ENCODE peak calls at places on chromosomes 16 and 17, in five cellular contexts. P, I, R, O and S are unnamed samples.

GRCh38 chr17:16406742-16407674 is 8.4 kb upstream of the TRPV2 start:
- DNase-seq in P (peak), I (no peak), R (peak), O (no peak), S (no peak)

GRCh38 chr17:13182854-13183253 is 165.0 kb upstream of the ELAC2 start:
- DNase-seq in P (no peak), I (no peak), R (peak), O (no peak), S (no peak)

GRCh38 chr17:61809816-61810392 is 53.4 kb downstream of the BRIP1 start:
- DNase-seq in P (no peak), I (no peak), R (no peak), O (no peak), S (no peak)

GRCh38 chr16:70470927-70471341 is 16.5 kb downstream of the FCSK start:
- DNase-seq in P (peak), I (peak), R (peak), O (peak), S (no peak)

GRCh38 chr16:54645328-54645727 is 285.3 kb upstream of the IRX5 start:
- DNase-seq in P (no peak), I (no peak), R (no peak), O (peak), S (no peak)

GRCh38 chr17:60077672-60078519 is 825 bp downstream of the HEATR6 start:
- DNase-seq in P (no peak), I (no peak), R (no peak), O (no peak), S (no peak)

GRCh38 chr17:5526821-5527598 is 40.6 kb downstream of the MIS12 start:
- DNase-seq in P (peak), I (no peak), R (peak), O (no peak), S (no peak)

GRCh38 chr17:49015924-49016774 is 19.0 kb downstream of the IGF2BP1 start:
- DNase-seq in P (peak), I (no peak), R (no peak), O (no peak), S (peak)

GRCh38 chr17:75848523-75849303 is 4.5 kb upstream of the UNC13D start:
- DNase-seq in P (peak), I (peak), R (peak), O (peak), S (no peak)

GRCh38 chr17:77318491-77319210 is 177.9 kb downstream of the SEC14L1 start:
- DNase-seq in P (peak), I (peak), R (peak), O (peak), S (no peak)

GRCh38 chr17:35006345-35006744 is 26.0 kb downstream of the LIG3 start:
- DNase-seq in P (no peak), I (no peak), R (no peak), O (no peak), S (no peak)

GRCh38 chr16:63921737-63922136 is 1200.1 kb downstream of the CDH11 start:
- DNase-seq in P (no peak), I (no peak), R (no peak), O (no peak), S (no peak)

GRCh38 chr17:35892091-35892637 is 12.0 kb upstream of the CCL5 start:
- DNase-seq in P (peak), I (no peak), R (no peak), O (no peak), S (no peak)

GRCh38 chr17:173064-173911 is 8.2 kb downstream of the DOC2B start:
- DNase-seq in P (no peak), I (no peak), R (no peak), O (no peak), S (no peak)

GRCh38 chr16:31179153-31179746 is 689 bp upstream of the FUS start:
- DNase-seq in P (no peak), I (no peak), R (no peak), O (no peak), S (no peak)

GRCh38 chr16:23584186-23585076 is 11.7 kb downstream of the NDUFAB1 start:
- DNase-seq in P (no peak), I (no peak), R (no peak), O (no peak), S (no peak)

GRCh38 chr17:63991611-63992010 is 6.5 kb upstream of the PRR29 start:
- DNase-seq in P (no peak), I (no peak), R (no peak), O (no peak), S (no peak)

GRCh38 chr17:82831041-82831817 is 8.6 kb downstream of the ZNF750 start:
- DNase-seq in P (no peak), I (no peak), R (no peak), O (no peak), S (no peak)

GRCh38 chr16:19722981-19723380 is 4.9 kb downstream of the IQCK start:
- DNase-seq in P (no peak), I (no peak), R (no peak), O (no peak), S (no peak)

GRCh38 chr17:51217946-51218345 is 41.9 kb downstream of the MBTD1 start:
- DNase-seq in P (no peak), I (no peak), R (no peak), O (no peak), S (no peak)

GRCh38 chr16:75193730-75194444 is 13.1 kb downstream of the CTRB2 start:
- DNase-seq in P (no peak), I (no peak), R (no peak), O (peak), S (no peak)

GRCh38 chr16:66168777-66169176 is 197.7 kb upstream of the CDH5 start:
- DNase-seq in P (no peak), I (no peak), R (no peak), O (no peak), S (no peak)

GRCh38 chr17:4566785-4567184 is 6.4 kb upstream of the GGT6 start:
- DNase-seq in P (peak), I (no peak), R (peak), O (peak), S (no peak)

DNA sequence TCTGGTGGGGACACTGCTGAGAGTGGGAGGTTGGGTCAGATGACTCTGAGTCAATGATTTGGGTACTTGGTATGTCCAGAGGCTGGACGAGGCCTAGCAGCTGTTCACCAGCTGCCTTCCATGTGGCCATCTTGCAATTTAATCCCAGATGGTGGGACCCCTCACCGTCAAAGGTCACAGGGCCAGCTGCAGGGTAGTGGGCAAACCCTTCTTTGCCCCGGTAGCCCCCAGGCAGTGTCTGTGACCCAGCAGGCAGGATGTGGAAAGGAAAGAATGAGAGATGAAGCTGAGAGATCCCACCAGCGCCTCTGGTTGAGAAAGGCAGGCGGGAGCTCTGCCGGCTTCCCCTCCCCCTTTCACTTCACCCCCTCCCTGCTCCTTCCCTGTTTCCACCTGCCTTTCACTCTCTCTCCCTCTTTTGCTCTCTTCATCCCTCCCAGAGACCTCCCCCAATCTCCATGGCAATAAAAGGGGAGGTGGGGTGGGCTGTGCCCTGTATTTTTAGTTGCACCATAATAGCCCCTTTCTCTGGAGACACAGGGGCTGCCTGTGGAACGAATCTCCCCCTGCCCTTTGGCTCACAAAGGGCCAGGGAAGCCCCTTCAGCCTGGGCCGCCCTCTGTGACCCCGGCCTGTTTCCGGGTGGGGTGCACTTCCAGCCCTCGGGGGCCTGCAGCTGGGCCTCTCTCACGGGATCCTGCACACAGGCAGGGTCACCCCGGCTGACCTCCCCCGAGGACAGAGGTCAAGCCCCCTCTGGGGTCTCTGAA is 20.2 kb downstream of the CDK5RAP3 start:
- DNase-seq in P (no peak), I (no peak), R (no peak), O (no peak), S (no peak)
- TF ChIP-seq EP300 in P (no peak), I (no peak), R (no peak), O (no peak), S (no peak)

DNA sequence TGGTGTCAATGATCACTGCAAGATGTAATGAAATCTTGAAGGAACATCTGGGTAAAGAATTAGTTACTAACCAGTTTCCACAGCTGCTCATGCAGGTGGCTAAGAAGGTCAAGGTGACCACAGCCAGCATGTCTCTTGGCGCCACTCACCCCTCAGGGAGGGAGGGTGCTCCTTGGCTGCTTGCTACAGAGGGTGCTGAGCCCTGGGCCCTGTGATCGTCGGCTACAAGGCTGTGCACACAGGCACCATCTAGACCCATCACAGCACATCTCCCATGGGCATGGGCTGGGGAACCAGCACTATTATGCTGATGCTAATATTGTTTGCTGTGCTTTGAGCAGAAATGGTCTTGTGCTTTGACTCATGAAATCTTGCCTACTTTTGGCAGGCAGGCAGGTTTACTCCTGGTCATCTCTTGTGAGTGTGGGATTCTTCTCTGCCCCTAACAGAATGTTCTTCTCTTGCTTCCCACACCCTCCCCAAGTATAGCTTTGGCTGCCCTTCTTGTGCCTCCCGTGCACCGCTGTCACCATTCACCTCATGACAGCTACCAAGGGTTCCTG is 36.4 kb downstream of the TXNDC11 start:
- DNase-seq in P (no peak), I (no peak), R (peak), O (peak), S (no peak)
- TF ChIP-seq POLR2A in P (no peak), I (no peak), R (no peak), O (no peak), S (no peak)

GRCh38 chr17:33233855-33234228 is 59.3 kb downstream of the ASIC2 start:
- DNase-seq in P (no peak), I (no peak), R (peak), O (no peak), S (no peak)
- TF ChIP-seq EP300 in P (no peak), I (no peak), R (no peak), O (no peak), S (no peak)

GRCh38 chr17:17811381-17812210 is 25.2 kb downstream of the SREBF1 start:
- DNase-seq in P (peak), I (no peak), R (no peak), O (no peak), S (no peak)

GRCh38 chr17:17812211-17813054 is 24.4 kb downstream of the SREBF1 start:
- DNase-seq in P (peak), I (peak), R (peak), O (peak), S (peak)

GRCh38 chr17:17814162-17815061 is 22.4 kb downstream of the SREBF1 start:
- DNase-seq in P (no peak), I (no peak), R (no peak), O (no peak), S (no peak)

GRCh38 chr17:17813725-17814095 is 23.1 kb downstream of the SREBF1 start:
- DNase-seq in P (no peak), I (no peak), R (no peak), O (no peak), S (no peak)

GRCh38 chr17:17813055-17813724 is 23.6 kb downstream of the SREBF1 start:
- DNase-seq in P (peak), I (no peak), R (no peak), O (no peak), S (no peak)
- TF ChIP-seq POLR2A in P (no peak), I (no peak), R (no peak), O (no peak), S (no peak)

DNA sequence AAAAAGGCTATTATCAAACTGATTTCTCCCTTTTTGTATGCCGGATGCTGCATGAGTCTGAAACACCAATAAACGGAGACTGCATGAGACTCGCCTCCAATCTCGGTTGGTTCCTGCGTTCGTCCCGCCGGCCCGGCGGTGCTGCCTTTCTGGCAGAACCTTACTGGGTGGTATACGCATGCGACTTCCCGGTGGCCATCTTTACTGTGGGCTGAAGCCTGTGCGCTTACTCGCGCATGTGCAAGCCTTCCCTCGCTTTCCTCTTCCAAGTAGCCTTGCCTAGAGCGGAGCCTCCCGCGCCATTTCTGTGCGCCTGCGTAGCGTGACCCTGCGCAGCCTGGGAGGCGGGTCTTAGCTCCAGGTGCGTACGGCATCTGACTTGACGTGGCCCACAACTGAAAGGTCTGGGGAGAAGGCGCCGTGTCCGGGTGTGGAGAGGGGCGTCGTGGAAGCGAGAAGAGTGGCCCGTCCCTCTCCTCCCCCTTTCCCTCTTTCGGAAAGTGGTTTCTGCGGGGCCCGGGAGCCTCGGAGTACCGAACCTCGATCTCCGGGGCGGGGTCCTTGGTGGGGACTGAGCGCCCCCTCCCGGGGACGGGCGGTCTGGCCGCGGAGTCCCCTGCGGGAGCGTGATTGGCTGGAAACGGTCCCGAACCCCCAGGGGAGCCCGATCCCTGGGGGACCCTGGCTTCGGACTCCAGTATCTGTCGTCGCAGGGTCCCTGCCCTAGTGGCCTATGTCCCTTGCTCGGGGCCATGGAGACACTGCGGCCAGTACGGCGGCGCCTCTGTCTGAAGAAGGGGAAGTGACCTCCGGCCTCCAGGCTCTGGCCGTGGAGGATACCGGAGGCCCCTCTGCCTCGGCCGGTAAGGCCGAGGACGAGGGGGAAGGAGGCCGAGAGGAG is at the start of gene PAGR1:
- DNase-seq in P (peak), I (peak), R (peak), O (peak), S (peak)
- TF ChIP-seq EP300 in P (no peak), I (no peak), R (no peak), O (no peak), S (no peak)

GRCh38 chr16:80045944-80046660 is 445.6 kb upstream of the MAF start:
- DNase-seq in P (no peak), I (no peak), R (no peak), O (no peak), S (no peak)

GRCh38 chr16:80051040-80051439 is 450.5 kb upstream of the MAF start:
- DNase-seq in P (no peak), I (no peak), R (no peak), O (no peak), S (no peak)

GRCh38 chr16:80046848-80047247 is 446.3 kb upstream of the MAF start:
- DNase-seq in P (no peak), I (no peak), R (no peak), O (no peak), S (no peak)

DNA sequence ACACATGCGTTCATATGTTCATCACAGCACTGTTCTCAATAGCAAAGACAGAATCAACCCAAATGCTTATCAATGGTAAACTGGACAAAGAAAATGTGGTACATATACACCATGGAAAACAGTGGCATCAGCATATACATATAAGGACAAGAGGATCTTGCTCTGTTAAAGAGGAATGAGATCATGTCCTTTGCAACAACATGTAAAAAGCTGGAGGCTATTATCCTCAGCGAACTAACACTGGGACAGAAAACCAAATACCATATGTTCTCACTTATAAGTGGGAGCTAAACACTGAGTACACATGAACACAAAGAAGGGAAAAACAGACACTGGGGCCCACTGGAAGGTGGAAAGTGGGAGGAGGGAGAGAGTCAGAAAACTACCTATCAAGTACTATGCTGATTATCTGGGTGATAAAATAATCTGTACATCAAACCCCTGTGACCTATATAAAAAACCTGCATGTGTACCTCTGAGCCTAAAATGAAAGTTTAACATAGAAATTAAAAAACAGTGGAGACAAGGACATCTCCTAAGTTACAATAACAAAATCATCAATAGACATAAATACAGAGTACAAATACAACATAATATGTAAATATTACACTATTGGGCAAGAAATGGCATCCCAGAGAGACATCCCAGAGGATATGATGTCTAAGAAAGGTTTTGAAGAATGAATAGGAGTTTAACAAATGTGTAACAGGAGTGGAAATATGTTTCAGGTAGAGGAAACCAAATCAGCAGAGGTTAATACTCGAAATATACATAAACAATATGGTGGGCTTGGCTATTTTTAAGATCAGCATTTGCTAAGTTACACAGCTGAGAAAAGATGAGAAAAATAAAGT is 447.5 kb upstream of the MAF start:
- DNase-seq in P (no peak), I (no peak), R (no peak), O (no peak), S (no peak)
- TF ChIP-seq POLR2A in P (no peak), I (no peak), R (no peak), O (no peak), S (no peak)

DNA sequence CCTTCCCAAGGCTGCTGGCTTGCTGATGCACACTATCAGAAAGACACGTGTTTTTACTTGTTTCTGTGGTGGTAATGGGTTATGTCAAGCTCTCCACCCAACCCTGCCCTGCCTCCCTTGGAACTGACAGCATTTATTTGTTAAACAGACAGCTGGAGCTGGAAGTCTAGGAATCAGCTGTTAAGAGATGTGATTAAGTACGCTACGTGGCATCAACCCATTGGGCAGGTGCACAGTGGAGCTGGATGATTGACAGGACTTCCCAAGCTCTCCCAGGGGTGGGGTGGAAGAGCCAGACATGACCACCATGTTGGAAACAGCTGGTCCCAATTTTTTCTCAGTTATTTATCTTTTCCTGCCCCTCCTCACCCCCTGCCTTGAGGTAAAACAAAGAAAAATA is 49.4 kb downstream of the ADAMTS18 start:
- DNase-seq in P (no peak), I (no peak), R (no peak), O (no peak), S (no peak)
- TF ChIP-seq EP300 in P (no peak), I (no peak), R (no peak), O (no peak), S (no peak)